ENCODE peak calls at places on chromosome 19, in four cellular contexts. One of them, this sample, is unnamed.

GRCh38 chr19:14542721-14543328 is 13.4 kb downstream of the TECR start:
- DNase-seq in HCT116: no peak
- DNase-seq in thoracic aorta: no peak
- DNase-seq in psoas muscle: no peak
- DNase-seq in this sample: no peak

GRCh38 chr19:7657047-7657779 is 11.6 kb upstream of the RETN start:
- DNase-seq in HCT116: no peak
- DNase-seq in thoracic aorta: no peak
- DNase-seq in psoas muscle: no peak
- DNase-seq in this sample: no peak

GRCh38 chr19:35120492-35120891 is 4.9 kb downstream of the FXYD3 start:
- DNase-seq in HCT116: no peak
- DNase-seq in thoracic aorta: no peak
- DNase-seq in psoas muscle: no peak
- DNase-seq in this sample: no peak

GRCh38 chr19:39792999-39793546 is 14.4 kb downstream of the LEUTX start:
- DNase-seq in HCT116: peak; percentile 65
- DNase-seq in thoracic aorta: peak; percentile 33
- DNase-seq in psoas muscle: peak; percentile 87
- DNase-seq in this sample: peak; percentile 72

GRCh38 chr19:8120636-8121480 is 28.5 kb downstream of the FBN3 start:
- DNase-seq in HCT116: no peak
- DNase-seq in thoracic aorta: no peak
- DNase-seq in psoas muscle: no peak
- DNase-seq in this sample: no peak

GRCh38 chr19:50344661-50345318 is 15.6 kb upstream of the KCNC3 start:
- DNase-seq in HCT116: no peak
- DNase-seq in thoracic aorta: no peak
- DNase-seq in psoas muscle: no peak
- DNase-seq in this sample: no peak

GRCh38 chr19:57515218-57515617 is 11.9 kb upstream of the ZNF549 start:
- DNase-seq in HCT116: no peak
- DNase-seq in thoracic aorta: no peak
- DNase-seq in psoas muscle: no peak
- DNase-seq in this sample: no peak

GRCh38 chr19:709965-710714 is 1.4 kb downstream of the PALM start:
- DNase-seq in HCT116: no peak
- DNase-seq in thoracic aorta: no peak
- DNase-seq in psoas muscle: peak; percentile 81
- DNase-seq in this sample: no peak

GRCh38 chr19:10742494-10742893 is 24.6 kb downstream of the DNM2 start:
- DNase-seq in HCT116: no peak
- DNase-seq in thoracic aorta: no peak
- DNase-seq in psoas muscle: no peak
- DNase-seq in this sample: no peak

GRCh38 chr19:49224856-49225255 is 67.3 kb downstream of the TRPM4 start:
- DNase-seq in HCT116: peak; percentile 61
- DNase-seq in thoracic aorta: no peak
- DNase-seq in psoas muscle: no peak
- DNase-seq in this sample: peak; percentile 30

GRCh38 chr19:45506991-45507863 is at the start of gene VASP:
- DNase-seq in HCT116: peak; percentile 81
- DNase-seq in thoracic aorta: peak; percentile 47
- DNase-seq in psoas muscle: peak; percentile 90
- DNase-seq in this sample: peak; percentile 84

GRCh38 chr19:8204961-8205360 is 4.2 kb upstream of the CERS4 start:
- DNase-seq in HCT116: no peak
- DNase-seq in thoracic aorta: no peak
- DNase-seq in psoas muscle: no peak
- DNase-seq in this sample: no peak

GRCh38 chr19:27393591-27393990 is 1819.4 kb downstream of the UQCRFS1 start:
- DNase-seq in HCT116: no peak
- DNase-seq in thoracic aorta: no peak
- DNase-seq in psoas muscle: no peak
- DNase-seq in this sample: no peak
- H3K9me3 ChIP-seq in HCT116: peaks cover 9% of the 10 kb centered on the region
- H3K9me3 ChIP-seq in thoracic aorta: no peaks in the 10 kb centered on the region
- H3K9me3 ChIP-seq in psoas muscle: peaks cover 11% of the 10 kb centered on the region
- H3K9me3 ChIP-seq in this sample: no peaks in the 10 kb centered on the region

GRCh38 chr19:15663245-15663644 is 9.6 kb upstream of the CYP4F12 start:
- DNase-seq in HCT116: no peak
- DNase-seq in thoracic aorta: no peak
- DNase-seq in psoas muscle: no peak
- DNase-seq in this sample: no peak
- H3K9me3 ChIP-seq in HCT116: no peaks in the 10 kb centered on the region
- H3K9me3 ChIP-seq in thoracic aorta: no peaks in the 10 kb centered on the region
- H3K9me3 ChIP-seq in psoas muscle: peaks cover 7% of the 10 kb centered on the region
- H3K9me3 ChIP-seq in this sample: no peaks in the 10 kb centered on the region

GRCh38 chr19:23996549-23996948 is 81.9 kb downstream of the ZNF726 start:
- DNase-seq in HCT116: peak; percentile 3
- DNase-seq in thoracic aorta: no peak
- DNase-seq in psoas muscle: no peak
- DNase-seq in this sample: no peak
- H3K9me3 ChIP-seq in HCT116: peaks cover 6% of the 10 kb centered on the region
- H3K9me3 ChIP-seq in thoracic aorta: no peaks in the 10 kb centered on the region
- H3K9me3 ChIP-seq in psoas muscle: peaks cover 4% of the 10 kb centered on the region
- H3K9me3 ChIP-seq in this sample: no peaks in the 10 kb centered on the region

DNA sequence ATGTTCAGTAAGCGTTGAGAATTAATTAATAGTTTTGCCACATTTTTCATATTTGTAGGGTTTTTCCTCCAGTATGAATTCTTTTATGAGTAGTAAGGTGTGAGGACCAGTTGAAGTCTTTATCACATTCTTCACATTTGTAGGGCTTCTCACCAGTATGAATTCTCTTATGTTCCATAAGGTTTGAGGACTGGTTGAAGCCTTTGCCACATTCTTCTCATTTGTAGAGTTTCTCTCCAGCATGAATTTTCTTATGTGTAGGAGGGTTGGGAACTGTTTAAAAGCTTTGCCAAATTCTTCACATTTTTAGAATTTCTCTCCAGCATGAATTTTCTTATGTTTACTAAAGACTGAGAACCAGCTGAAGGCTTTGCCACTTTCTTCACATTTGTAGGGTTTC is 40.3 kb downstream of the ZNF208 start:
- DNase-seq in HCT116: no peak
- DNase-seq in thoracic aorta: no peak
- DNase-seq in psoas muscle: no peak
- DNase-seq in this sample: no peak
- H3K9me3 ChIP-seq in HCT116: no peaks in the 10 kb centered on the region
- H3K9me3 ChIP-seq in thoracic aorta: peaks cover 98% of the 10 kb centered on the region
- H3K9me3 ChIP-seq in psoas muscle: peaks cover 59% of the 10 kb centered on the region
- H3K9me3 ChIP-seq in this sample: no peaks in the 10 kb centered on the region

DNA sequence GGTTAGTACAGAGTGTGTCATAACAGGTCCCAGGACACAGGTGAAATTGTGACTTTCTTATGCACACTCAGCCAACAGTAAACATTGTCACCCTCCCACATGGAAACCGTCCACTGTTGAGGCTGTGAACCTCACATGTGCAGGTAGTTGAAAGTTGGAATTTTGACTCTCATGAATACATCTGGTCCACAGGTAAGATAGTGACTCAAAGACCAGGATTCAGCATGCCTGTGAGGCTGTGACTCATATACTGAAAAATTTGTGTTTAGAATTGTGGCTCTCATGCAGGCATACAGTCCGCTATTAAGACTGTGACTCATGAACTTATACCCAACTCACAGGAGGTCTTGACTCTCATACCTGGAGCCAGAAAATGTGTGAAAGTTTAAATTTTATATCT is 67.8 kb downstream of the ZNF728 start:
- DNase-seq in HCT116: no peak
- DNase-seq in thoracic aorta: no peak
- DNase-seq in psoas muscle: no peak
- DNase-seq in this sample: no peak
- H3K9me3 ChIP-seq in HCT116: peaks cover 5% of the 10 kb centered on the region
- H3K9me3 ChIP-seq in thoracic aorta: no peaks in the 10 kb centered on the region
- H3K9me3 ChIP-seq in psoas muscle: no peaks in the 10 kb centered on the region
- H3K9me3 ChIP-seq in this sample: no peaks in the 10 kb centered on the region

GRCh38 chr19:36497001-36497400 is 7.6 kb upstream of the ZNF566 start:
- DNase-seq in HCT116: no peak
- DNase-seq in thoracic aorta: no peak
- DNase-seq in psoas muscle: no peak
- DNase-seq in this sample: no peak

DNA sequence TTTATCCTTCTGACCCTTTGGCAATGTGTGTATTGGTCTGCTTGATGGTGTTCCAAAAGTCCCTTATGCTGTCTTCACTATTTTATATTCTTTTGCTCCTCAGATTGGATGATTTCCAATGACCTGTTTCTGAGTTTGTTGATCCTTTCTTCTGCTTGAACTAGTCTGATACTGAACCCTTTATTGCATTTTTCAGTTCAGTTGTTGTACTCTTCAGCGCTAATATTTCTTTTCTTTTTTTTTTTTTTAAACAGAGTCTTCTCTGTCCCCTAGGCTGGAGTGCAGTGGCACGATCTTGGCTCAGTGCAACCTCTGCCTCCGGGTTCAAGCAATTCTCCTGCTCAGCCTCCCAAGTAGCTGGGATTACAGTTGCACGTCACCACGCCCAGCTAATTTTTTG is 12.6 kb upstream of the ZNF566 start:
- DNase-seq in HCT116: no peak
- DNase-seq in thoracic aorta: no peak
- DNase-seq in psoas muscle: no peak
- DNase-seq in this sample: no peak
- H3K9me3 ChIP-seq in HCT116: no peaks in the 10 kb centered on the region
- H3K9me3 ChIP-seq in thoracic aorta: peaks cover 83% of the 10 kb centered on the region
- H3K9me3 ChIP-seq in psoas muscle: peaks cover 70% of the 10 kb centered on the region
- H3K9me3 ChIP-seq in this sample: peaks cover 25% of the 10 kb centered on the region

DNA sequence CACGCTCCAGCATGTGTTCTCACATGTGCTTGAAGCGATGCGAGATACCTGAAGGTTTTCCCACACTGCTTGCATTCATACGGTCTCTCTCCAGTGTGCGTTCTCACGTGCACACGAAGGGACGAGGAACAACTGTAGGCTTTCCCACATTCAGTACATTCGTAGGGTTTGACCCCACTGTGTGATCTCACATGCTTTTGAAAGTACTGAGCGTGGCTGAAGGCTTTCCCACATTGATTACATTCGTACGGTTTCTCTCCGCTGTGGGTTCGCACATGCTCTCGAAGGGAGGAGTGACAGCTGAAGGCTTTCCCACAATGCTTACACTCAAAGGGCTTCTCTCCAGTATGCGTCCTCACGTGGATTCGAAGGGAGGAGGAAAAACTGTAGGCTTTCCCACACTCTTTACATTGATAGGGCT is 11.3 kb downstream of the ZNF77 start:
- DNase-seq in HCT116: no peak
- DNase-seq in thoracic aorta: no peak
- DNase-seq in psoas muscle: no peak
- DNase-seq in this sample: no peak
- H3K9me3 ChIP-seq in HCT116: peaks cover 33% of the 10 kb centered on the region
- H3K9me3 ChIP-seq in thoracic aorta: peaks cover 23% of the 10 kb centered on the region
- H3K9me3 ChIP-seq in psoas muscle: peaks cover 45% of the 10 kb centered on the region
- H3K9me3 ChIP-seq in this sample: peaks cover 31% of the 10 kb centered on the region

This sample was measured in gastrocnemius medialis.